ENCODE peak calls at places on chromosomes 6 and 20, in eight cellular contexts. E is type B pancreatic cell; C is stimulated activated CD4-positive, alpha-beta T cell treated with anti-CD3 and anti-CD28 coated beads, Interleukin-15, amount 100 ng/mL, for 1 hour; U is Panc1; O is Calu3; T is psoas muscle; J is NCI-H460; R is SW 1271. Z is an unnamed sample.

GRCh38 chr20:16821211-16822089 is 73.3 kb downstream of the OTOR start:
- DNase-seq in E (no peak), U (peak), J (peak), C (no peak), O (peak), T (no peak), R (peak), Z (peak)

GRCh38 chr6:36666726-36667591 is 11.6 kb upstream of the CDKN1A start:
- DNase-seq in R (no peak), U (no peak), T (peak), O (peak), C (no peak), J (peak), E (peak), Z (peak)

GRCh38 chr20:45469336-45470261 is at the start of gene WFDC2:
- DNase-seq in U (no peak), J (no peak), C (no peak), T (no peak), R (no peak), E (no peak), O (peak), Z (peak)

GRCh38 chr20:50636601-50637539 is 54.5 kb downstream of the RIPOR3 start:
- DNase-seq in O (no peak), T (no peak), J (no peak), E (no peak), C (no peak), U (no peak), R (no peak), Z (no peak)

GRCh38 chr6:117849087-117849486 is 58.0 kb upstream of the SLC35F1 start:
- DNase-seq in C (no peak), R (no peak), O (no peak), E (no peak), U (no peak), T (no peak), J (no peak), Z (no peak)

GRCh38 chr20:6533321-6533720 is 234.2 kb upstream of the BMP2 start:
- DNase-seq in R (no peak), J (no peak), C (no peak), T (no peak), U (no peak), O (no peak), E (no peak), Z (no peak)

GRCh38 chr6:2542858-2543218 is 207.9 kb downstream of the MYLK4 start:
- DNase-seq in C (no peak), O (peak), R (peak), J (no peak), U (no peak), E (no peak), T (no peak), Z (peak)

GRCh38 chr20:41133709-41134361 is 3.5 kb upstream of the PLCG1 start:
- DNase-seq in R (no peak), T (no peak), U (no peak), J (no peak), O (no peak), C (no peak), E (no peak), Z (peak)

GRCh38 chr6:157187182-157188093 is 135.9 kb downstream of the TMEM242 start:
- DNase-seq in U (no peak), R (no peak), O (no peak), T (no peak), J (no peak), E (no peak), C (no peak), Z (no peak)

GRCh38 chr6:150876598-150876997 is 11.1 kb downstream of the MTHFD1L start:
- DNase-seq in E (no peak), O (no peak), J (no peak), T (peak), R (no peak), C (no peak), U (no peak), Z (no peak)

GRCh38 chr6:31729979-31730630 is 1.0 kb upstream of the DDAH2 start:
- DNase-seq in J (no peak), C (peak), O (peak), T (peak), E (peak), U (no peak), R (peak), Z (peak)

GRCh38 chr6:169829786-169830185 is 78.4 kb downstream of the ERMARD start:
- DNase-seq in T (no peak), E (no peak), U (no peak), O (no peak), C (no peak), J (no peak), R (no peak), Z (no peak)

GRCh38 chr6:23952214-23952613 is 173.8 kb upstream of the NRSN1 start:
- DNase-seq in U (no peak), O (no peak), J (no peak), T (no peak), C (no peak), E (no peak), R (no peak), Z (no peak)

GRCh38 chr20:53887973-53888372 is 182.4 kb downstream of the BCAS1 start:
- DNase-seq in O (no peak), T (no peak), R (no peak), C (no peak), U (no peak), J (no peak), E (no peak), Z (no peak)

GRCh38 chr20:25220810-25221591 is 25.5 kb downstream of the ENTPD6 start:
- DNase-seq in R (no peak), J (no peak), T (peak), E (no peak), C (no peak), O (no peak), U (no peak), Z (no peak)

GRCh38 chr6:134420638-134421181 is 102.8 kb upstream of the SGK1 start:
- DNase-seq in O (no peak), E (no peak), C (no peak), U (no peak), J (peak), T (no peak), R (peak), Z (no peak)

GRCh38 chr6:75204222-75204958 is 1.5 kb downstream of the COL12A1 start:
- DNase-seq in U (no peak), T (peak), E (no peak), R (peak), J (peak), C (no peak), O (peak), Z (peak)

GRCh38 chr6:107509506-107509905 is 19.6 kb downstream of the SOBP start:
- DNase-seq in J (no peak), C (no peak), T (no peak), O (peak), E (no peak), R (no peak), U (no peak), Z (no peak)

GRCh38 chr6:141562181-141562800 is 570.4 kb upstream of the GJE1 start:
- DNase-seq in E (no peak), T (peak), O (peak), C (no peak), J (peak), R (no peak), U (no peak), Z (peak)

GRCh38 chr20:63486300-63486855 is 12.5 kb downstream of the EEF1A2 start:
- DNase-seq in R (no peak), O (no peak), C (no peak), U (no peak), T (no peak), J (no peak), E (no peak), Z (no peak)

GRCh38 chr20:39640147-39640546 is 678.0 kb downstream of the DHX35 start:
- DNase-seq in U (no peak), C (no peak), T (no peak), J (no peak), R (no peak), O (no peak), E (no peak), Z (no peak)

GRCh38 chr6:54474898-54475297 is 166.7 kb downstream of the TINAG start:
- DNase-seq in R (no peak), J (no peak), E (no peak), U (no peak), T (no peak), C (no peak), O (no peak), Z (no peak)

GRCh38 chr20:24469116-24470030 is at the start of gene SYNDIG1:
- DNase-seq in R (no peak), U (no peak), O (no peak), C (no peak), T (no peak), E (no peak), J (no peak), Z (no peak)

GRCh38 chr6:26394289-26394688 is 7.8 kb upstream of the BTN3A1 start:
- DNase-seq in T (no peak), R (peak), U (no peak), J (peak), E (no peak), O (peak), C (no peak), Z (peak)

GRCh38 chr6:17829905-17830304 is 123.2 kb upstream of the NUP153 start:
- DNase-seq in C (no peak), T (no peak), O (no peak), U (no peak), E (no peak), R (no peak), J (no peak), Z (no peak)

GRCh38 chr6:129590408-129591022 is 119.5 kb downstream of the ARHGAP18 start:
- DNase-seq in C (no peak), O (no peak), T (no peak), J (no peak), R (no peak), U (no peak), E (no peak), Z (no peak)

GRCh38 chr20:48606841-48607543 is 220.8 kb downstream of the PREX1 start:
- DNase-seq in R (no peak), J (no peak), T (peak), O (no peak), E (no peak), C (no peak), U (no peak), Z (no peak)

GRCh38 chr20:7770578-7770977 is 169.7 kb downstream of the HAO1 start:
- DNase-seq in J (no peak), T (no peak), E (no peak), O (no peak), R (no peak), C (no peak), U (no peak), Z (peak)

GRCh38 chr6:111846061-111846460 is 27.2 kb downstream of the FYN start:
- DNase-seq in E (no peak), R (no peak), T (no peak), J (no peak), O (no peak), U (no peak), C (no peak), Z (no peak)

GRCh38 chr6:4586469-4586859 is 189.7 kb upstream of the CDYL start:
- DNase-seq in O (no peak), E (no peak), T (no peak), R (no peak), J (no peak), U (no peak), C (no peak), Z (no peak)

GRCh38 chr6:139429559-139430150 is 55.2 kb upstream of the CITED2 start:
- DNase-seq in O (no peak), R (no peak), U (no peak), J (no peak), T (no peak), C (no peak), E (no peak), Z (no peak)

GRCh38 chr6:30508890-30509736 is 19.8 kb downstream of the HLA-E start:
- DNase-seq in U (no peak), J (no peak), O (no peak), T (no peak), C (no peak), E (no peak), R (peak), Z (no peak)

GRCh38 chr6:40369891-40370290 is 217.3 kb downstream of the LRFN2 start:
- DNase-seq in C (no peak), J (no peak), R (no peak), O (no peak), U (no peak), E (no peak), T (no peak), Z (no peak)

GRCh38 chr6:33001685-33002084 is 7.7 kb downstream of the HLA-DOA start:
- DNase-seq in O (no peak), U (no peak), E (no peak), T (no peak), C (no peak), J (no peak), R (no peak), Z (no peak)

GRCh38 chr6:135458051-135458450 is 39.5 kb downstream of the AHI1 start:
- DNase-seq in R (no peak), T (no peak), C (no peak), J (no peak), U (no peak), O (no peak), E (no peak), Z (no peak)

Z was measured in SW480.